ENCODE peak calls at places on chromosome 4, in seven cellular contexts. X is hepatocyte, O is cardiac fibroblast, I is GM23248, F is IMR-90, V is left ventricle myocardium inferior, P is brain microvascular endothelial cell. A is an unnamed sample.

GRCh38 chr4:40886931-40887330 is 137.2 kb downstream of the NSUN7 start:
- DNase-seq in X (no peak), O (no peak), I (no peak), F (no peak), V (no peak), P (peak), A (no peak)

GRCh38 chr4:5758741-5759140 is 47.7 kb downstream of the EVC start:
- DNase-seq in X (peak), O (peak), I (peak), F (peak), V (no peak), P (peak), A (no peak)

GRCh38 chr4:27703771-27704170 is 843.1 kb downstream of the STIM2 start:
- DNase-seq in X (no peak), O (no peak), I (no peak), F (no peak), V (no peak), P (no peak), A (no peak)

GRCh38 chr4:99090511-99090910 is 1.9 kb upstream of the ADH5 start:
- DNase-seq in X (no peak), O (no peak), I (peak), F (peak), V (no peak), P (no peak), A (no peak)

GRCh38 chr4:76198411-76199237 is 15.0 kb downstream of the SCARB2 start:
- DNase-seq in X (peak), O (peak), I (peak), F (peak), V (peak), P (peak), A (peak)

GRCh38 chr4:62771656-62772557 is 1571.8 kb downstream of the ADGRL3 start:
- DNase-seq in X (no peak), O (no peak), I (no peak), F (no peak), V (no peak), P (no peak), A (no peak)

GRCh38 chr4:58617226-58617625 is 1507.0 kb upstream of the IGFBP7 start:
- DNase-seq in X (no peak), O (no peak), I (no peak), F (no peak), V (no peak), P (no peak), A (no peak)

GRCh38 chr4:11954093-11954492 is 525.4 kb upstream of the HS3ST1 start:
- DNase-seq in X (peak), O (peak), I (peak), F (no peak), V (no peak), P (no peak), A (peak)

GRCh38 chr4:16669036-16669435 is 229.4 kb downstream of the LDB2 start:
- DNase-seq in X (no peak), O (no peak), I (peak), F (peak), V (no peak), P (no peak), A (no peak)

GRCh38 chr4:155400893-155401292 is 24.1 kb upstream of the MAP9 start:
- DNase-seq in X (no peak), O (no peak), I (no peak), F (no peak), V (no peak), P (no peak), A (no peak)

GRCh38 chr4:81647388-81647787 is 175.7 kb upstream of the RASGEF1B start:
- DNase-seq in X (no peak), O (no peak), I (no peak), F (no peak), V (no peak), P (no peak), A (no peak)

GRCh38 chr4:109658871-109659410 is 44.3 kb downstream of the CASP6 start:
- DNase-seq in X (no peak), O (peak), I (no peak), F (peak), V (no peak), P (no peak), A (no peak)

GRCh38 chr4:156237192-156237591 is 283.5 kb upstream of the CTSO start:
- DNase-seq in X (no peak), O (no peak), I (no peak), F (no peak), V (no peak), P (no peak), A (no peak)

GRCh38 chr4:146654976-146655761 is 16.5 kb downstream of the POU4F2 start:
- DNase-seq in X (peak), O (no peak), I (peak), F (peak), V (no peak), P (no peak), A (no peak)

GRCh38 chr4:168634276-168634802 is 137.5 kb downstream of the PALLD start:
- DNase-seq in X (peak), O (peak), I (peak), F (peak), V (no peak), P (peak), A (no peak)

GRCh38 chr4:28287837-28288236 is 1427.2 kb downstream of the STIM2 start:
- DNase-seq in X (peak), O (peak), I (peak), F (peak), V (no peak), P (peak), A (no peak)

GRCh38 chr4:182805606-182806149 is 111.5 kb downstream of the DCTD start:
- DNase-seq in X (no peak), O (no peak), I (no peak), F (no peak), V (no peak), P (no peak), A (no peak)
- H3K4me3 ChIP-seq in X (no peak), O (no peak), I (no peak), F (no peak), V (no peak), P (no peak), A (peak)

DNA sequence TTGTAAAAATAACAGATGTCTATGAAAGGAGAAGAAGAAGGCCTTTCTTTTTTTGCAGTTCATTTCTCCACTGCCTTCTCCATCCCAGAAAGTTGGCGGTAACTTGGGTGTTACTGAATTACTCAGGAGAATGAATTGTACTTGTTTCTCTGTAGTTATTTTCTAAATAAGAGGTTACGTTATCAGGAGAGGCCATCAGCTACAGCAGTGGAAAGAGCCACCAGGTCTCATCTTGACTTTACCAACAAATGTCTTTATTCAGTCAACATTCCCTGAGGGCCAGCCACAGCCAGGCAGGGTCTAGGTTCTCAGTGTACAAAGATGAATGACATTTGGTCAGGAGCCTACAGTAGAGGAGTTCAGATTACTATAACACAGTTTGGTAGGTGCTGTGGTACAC is 8.1 kb downstream of the HADH start:
- DNase-seq in X (no peak), O (no peak), I (peak), F (no peak), V (no peak), P (no peak), A (no peak)
- H3K4me3 ChIP-seq in X (no peak), O (no peak), I (no peak), F (no peak), V (no peak), P (no peak), A (no peak)

GRCh38 chr4:8593268-8594096 is 917 bp downstream of the CPZ start:
- DNase-seq in X (no peak), O (no peak), I (peak), F (no peak), V (no peak), P (no peak), A (no peak)
- H3K4me3 ChIP-seq in X (peak), O (peak), I (peak), F (peak), V (no peak), P (peak), A (no peak)

DNA sequence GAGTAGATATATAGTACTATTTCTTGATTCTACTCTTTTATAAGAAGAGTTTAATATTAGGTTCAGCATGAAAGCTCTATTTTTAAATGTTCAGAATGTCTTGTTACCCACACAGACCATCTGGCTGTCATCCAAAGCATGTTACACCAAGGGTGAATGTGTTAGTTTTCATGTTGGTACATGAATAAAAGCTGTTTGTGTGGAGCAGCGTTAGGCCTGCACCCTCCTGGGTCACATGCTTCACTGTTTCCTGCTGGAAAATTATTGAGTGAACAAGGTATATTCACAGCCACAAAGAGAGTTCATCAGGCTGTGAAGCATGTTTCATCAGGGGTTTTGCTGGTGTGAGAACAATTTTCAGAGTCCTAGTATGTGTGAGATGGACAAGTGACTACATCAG is 2429.5 kb downstream of the PCDH7 start:
- DNase-seq in X (no peak), O (no peak), I (no peak), F (no peak), V (no peak), P (no peak), A (no peak)
- H3K4me3 ChIP-seq in X (no peak), O (no peak), I (no peak), F (no peak), V (no peak), P (no peak), A (no peak)